ENCODE peak calls at places on chromosomes 11 and 22, in four cellular contexts. F, C, O and H are unnamed samples. For H3K36me3, the result is how much of the 10 kb centered on the place peaks cover.

GRCh38 chr22:36319595-36320497 is 66.9 kb downstream of the APOL1 start:
- DNase-seq in O (no peak), F (no peak), C (no peak), H (no peak)

GRCh38 chr22:30304495-30305244 is 15.4 kb upstream of the CASTOR1 start:
- DNase-seq in C (peak), O (no peak), F (no peak), H (no peak)

GRCh38 chr11:46120711-46121327 is 435 bp downstream of the PHF21A start:
- DNase-seq in O (peak), F (peak), C (no peak), H (peak)

GRCh38 chr11:45751430-45751829 is 53.5 kb upstream of the SLC35C1 start:
- DNase-seq in C (no peak), O (peak), F (no peak), H (no peak)

GRCh38 chr11:106496677-106497076 is 419.2 kb downstream of the AASDHPPT start:
- DNase-seq in F (no peak), C (no peak), O (no peak), H (no peak)

GRCh38 chr11:60345489-60345888 is 18.4 kb downstream of the MS4A6E start:
- DNase-seq in F (no peak), C (no peak), O (peak), H (no peak)

GRCh38 chr11:104279587-104279986 is 115.6 kb upstream of the PDGFD start:
- DNase-seq in O (no peak), C (no peak), F (no peak), H (no peak)

GRCh38 chr11:2551131-2551530 is 106.3 kb downstream of the KCNQ1 start:
- DNase-seq in F (peak), O (no peak), C (peak), H (no peak)

GRCh38 chr11:32466279-32466915 is 31.1 kb upstream of the WT1 start:
- DNase-seq in F (no peak), C (no peak), O (no peak), H (no peak)

GRCh38 chr11:134955281-134955680 is 543.2 kb upstream of the B3GAT1 start:
- DNase-seq in F (no peak), C (no peak), O (no peak), H (no peak)

GRCh38 chr11:36354221-36355003 is 58.3 kb downstream of the PRR5L start:
- DNase-seq in C (no peak), F (no peak), O (peak), H (no peak)

GRCh38 chr22:40413873-40414272 is 43.5 kb downstream of the SGSM3 start:
- DNase-seq in C (peak), F (no peak), O (no peak), H (no peak)
- H3K36me3 ChIP-seq in C (under half), F (half or more), O (under half), H (under half)

DNA sequence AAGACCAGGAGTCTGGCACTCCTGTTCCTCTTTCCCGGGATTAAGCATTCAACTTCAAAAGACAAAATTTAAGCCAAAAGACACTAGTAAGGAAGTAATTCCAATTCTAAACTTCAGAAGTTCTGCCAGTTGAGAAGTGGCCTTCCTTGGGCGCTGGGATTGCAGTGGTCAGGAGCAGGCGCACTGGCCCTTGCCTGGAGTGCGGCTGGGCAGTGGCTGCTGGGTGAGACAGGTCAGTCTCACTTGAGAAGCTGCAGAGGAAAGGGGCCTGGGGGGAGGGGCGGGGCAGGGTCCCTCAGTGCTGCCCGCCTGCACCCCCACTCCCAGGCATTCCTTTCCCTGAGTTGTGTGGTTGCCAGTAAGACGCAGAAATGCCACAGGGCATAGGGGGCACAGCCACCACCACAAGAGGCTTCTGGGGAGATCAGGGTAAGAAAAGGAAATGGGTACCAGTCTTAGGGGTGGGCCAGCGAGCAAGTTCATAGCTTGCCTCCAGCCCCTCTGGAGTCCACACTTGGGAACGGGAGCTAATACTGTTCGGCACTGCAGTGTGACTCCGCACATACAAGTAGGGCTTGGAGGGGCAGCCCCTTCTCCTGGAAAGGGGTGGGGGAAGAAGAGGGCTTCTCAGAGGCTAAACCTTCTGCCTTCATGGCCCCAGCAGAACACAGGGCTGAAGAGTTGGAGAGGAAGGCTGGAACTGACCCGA is 5.5 kb downstream of the MRPL49 start:
- DNase-seq in O (no peak), F (no peak), C (no peak), H (no peak)
- H3K36me3 ChIP-seq in O (under half), F (half or more), C (under half), H (under half)

GRCh38 chr11:85967457-85967856 is 101.4 kb downstream of the PICALM start:
- DNase-seq in C (no peak), O (no peak), F (no peak), H (no peak)

GRCh38 chr11:85965202-85965601 is 103.7 kb downstream of the PICALM start:
- DNase-seq in C (no peak), O (no peak), F (no peak), H (no peak)

GRCh38 chr11:85960678-85961077 is 105.5 kb downstream of the CCDC83 start:
- DNase-seq in C (no peak), F (no peak), O (no peak), H (no peak)

GRCh38 chr11:85961130-85961529 is 105.9 kb downstream of the CCDC83 start:
- DNase-seq in C (no peak), O (no peak), F (no peak), H (no peak)

DNA sequence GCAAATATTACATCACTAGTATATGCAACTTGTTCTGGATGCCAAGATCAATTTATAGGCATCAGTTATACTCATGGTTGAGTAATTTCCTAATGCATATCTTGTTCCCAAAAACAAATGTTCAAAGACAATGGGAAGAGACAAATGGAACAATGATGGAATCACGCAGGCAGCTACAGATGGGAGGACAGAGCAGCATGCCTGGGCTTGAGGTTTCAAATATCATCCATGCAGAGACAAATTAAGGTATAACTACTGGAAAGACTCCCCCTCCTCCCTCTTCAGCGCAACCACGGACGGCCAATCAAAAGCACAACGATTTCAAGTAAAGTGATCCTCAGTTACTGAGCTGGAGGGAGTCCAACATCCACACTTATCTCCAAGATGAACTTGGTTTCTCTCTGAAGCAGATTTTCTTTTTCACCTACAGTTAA is 106.8 kb downstream of the CCDC83 start:
- DNase-seq in F (no peak), O (no peak), C (no peak), H (no peak)
- H3K36me3 ChIP-seq in F (half or more), O (under half), C (under half), H (under half)

DNA sequence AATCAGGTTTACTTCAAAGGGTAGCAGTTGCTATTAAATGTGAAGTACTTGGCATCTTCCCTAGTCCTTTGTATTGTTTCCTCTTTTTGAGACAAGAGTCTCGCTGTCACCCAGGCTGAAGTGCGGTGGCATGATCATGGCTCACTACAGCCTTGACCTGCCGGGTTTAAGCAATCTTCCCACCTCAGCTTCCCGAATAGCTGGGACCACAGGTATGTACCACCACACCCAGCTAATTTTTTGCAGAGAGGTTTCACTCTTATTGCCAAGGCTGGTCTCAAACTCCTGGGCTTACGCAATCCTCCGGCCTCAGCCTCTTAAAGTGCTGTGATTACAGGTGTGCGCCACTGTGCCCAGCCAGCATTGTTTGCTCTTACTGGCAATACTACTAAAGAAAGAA is 36.2 kb upstream of the RAPSN start:
- DNase-seq in C (no peak), F (no peak), O (no peak), H (no peak)
- H3K36me3 ChIP-seq in C (under half), F (half or more), O (under half), H (half or more)

GRCh38 chr11:93820085-93820710 is 30.2 kb downstream of the VSTM5 start:
- DNase-seq in O (peak), C (no peak), F (no peak), H (no peak)

GRCh38 chr11:93821617-93822016 is 28.8 kb downstream of the VSTM5 start:
- DNase-seq in O (no peak), C (no peak), F (no peak), H (no peak)

GRCh38 chr11:93820847-93821246 is 29.6 kb downstream of the VSTM5 start:
- DNase-seq in C (no peak), O (no peak), F (no peak), H (no peak)

GRCh38 chr11:93822359-93822758 is 28.1 kb downstream of the VSTM5 start:
- DNase-seq in O (no peak), C (no peak), F (no peak), H (no peak)

DNA sequence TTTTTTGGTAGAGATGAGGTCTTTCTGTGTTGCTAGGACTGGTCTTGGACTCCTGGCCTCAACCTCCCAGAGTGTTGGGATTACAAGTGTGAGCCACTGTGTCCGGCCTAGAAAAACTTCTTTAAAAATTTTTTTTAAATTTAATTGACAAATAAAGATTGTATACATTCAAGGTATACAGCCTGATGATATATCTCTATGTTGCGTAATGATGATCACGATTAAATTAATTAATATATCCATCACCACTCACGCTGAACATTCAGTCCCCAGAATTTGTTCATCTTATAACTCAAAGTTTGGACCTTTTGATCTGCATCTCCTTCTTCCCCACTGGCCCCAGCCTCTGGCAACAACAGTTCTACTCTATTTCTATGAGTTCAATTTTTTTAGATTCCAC is 27.2 kb downstream of the VSTM5 start:
- DNase-seq in C (no peak), O (no peak), F (no peak), H (no peak)
- H3K36me3 ChIP-seq in C (under half), O (under half), F (under half), H (under half)

GRCh38 chr22:46744581-46744980 is 6.5 kb upstream of the CERK start:
- DNase-seq in C (no peak), O (no peak), F (no peak), H (no peak)
- H3K36me3 ChIP-seq in C (under half), O (under half), F (under half), H (under half)